ENCODE peak calls at places on chromosome 5, in six cellular contexts. Z, N, V, L, X and M are unnamed samples.

GRCh38 chr5:166596043-166596442 is 1695.4 kb upstream of the WWC1 start:
- DNase-seq in N (no peak), X (no peak), Z (no peak), V (no peak), L (no peak), M (no peak)

GRCh38 chr5:177500685-177501522 is 3.5 kb upstream of the PDLIM7 start:
- DNase-seq in Z (peak; percentile 88), X (peak; percentile 95), N (peak; percentile 96), L (peak; percentile 91), V (peak; percentile 96), M (peak; percentile 94)

GRCh38 chr5:67081259-67081658 is 115.3 kb downstream of the CD180 start:
- DNase-seq in X (no peak), L (no peak), N (no peak), V (no peak), Z (no peak), M (no peak)

GRCh38 chr5:178074266-178074952 is 38.9 kb upstream of the N4BP3 start:
- DNase-seq in Z (no peak), N (no peak), L (no peak), V (no peak), X (no peak), M (no peak)

GRCh38 chr5:146703499-146703898 is 175.1 kb downstream of the PPP2R2B start:
- DNase-seq in L (no peak), X (no peak), Z (no peak), V (no peak), N (no peak), M (no peak)

GRCh38 chr5:54146390-54146789 is 164.0 kb downstream of the ARL15 start:
- DNase-seq in V (no peak), L (no peak), X (no peak), Z (no peak), N (no peak), M (no peak)

GRCh38 chr5:132785355-132785754 is 8.3 kb upstream of the SEPTIN8 start:
- DNase-seq in X (no peak), Z (no peak), V (no peak), L (no peak), N (no peak), M (no peak)

GRCh38 chr5:5335708-5336211 is 86.7 kb upstream of the ICE1 start:
- DNase-seq in L (no peak), N (no peak), V (no peak), X (no peak), Z (peak; percentile 46), M (no peak)

GRCh38 chr5:78526049-78526525 is 122.5 kb downstream of the LHFPL2 start:
- DNase-seq in Z (no peak), L (no peak), N (no peak), V (no peak), X (no peak), M (no peak)
- TF ChIP-seq EP300 in Z (no peak), L (no peak), N (no peak), V (no peak), X (no peak), M (no peak)

DNA sequence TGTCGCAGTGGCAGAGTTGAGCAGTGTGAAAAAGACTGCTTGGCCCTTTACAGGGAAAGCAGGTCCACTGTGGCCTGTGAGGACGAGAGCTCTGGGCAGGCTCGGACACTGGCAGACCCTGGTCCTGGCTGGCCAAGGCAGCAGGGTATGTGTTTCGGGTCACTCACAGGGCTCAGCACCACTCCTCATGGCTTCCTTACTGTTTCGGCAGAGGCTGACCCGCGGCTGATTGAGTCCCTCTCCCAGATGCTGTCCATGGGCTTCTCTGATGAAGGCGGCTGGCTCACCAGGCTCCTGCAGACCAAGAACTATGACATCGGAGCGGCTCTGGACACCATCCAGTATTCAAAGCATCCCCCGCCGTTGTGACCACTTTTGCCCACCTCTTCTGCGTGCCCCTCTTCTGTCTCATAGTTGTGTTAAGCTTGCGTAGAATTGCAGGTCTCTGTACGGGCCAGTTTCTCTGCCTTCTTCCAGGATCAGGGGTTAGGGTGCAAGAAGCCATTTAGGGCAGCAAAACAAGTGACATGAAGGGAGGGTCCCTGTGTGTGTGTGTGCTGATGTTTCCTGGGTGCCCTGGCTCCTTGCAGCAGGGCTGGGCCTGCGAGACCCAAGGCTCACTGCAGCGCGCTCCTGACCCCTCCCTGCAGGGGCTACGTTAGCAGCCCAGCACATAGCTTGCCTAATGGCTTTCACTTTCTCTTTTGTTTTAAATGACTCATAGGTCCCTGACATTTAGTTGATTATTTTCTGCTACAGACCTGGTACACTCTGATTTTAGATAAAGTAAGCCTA is 15.7 kb downstream of the SQSTM1 start:
- DNase-seq in X (peak; percentile 77), V (no peak), Z (no peak), N (peak; percentile 51), L (no peak), M (no peak)
- TF ChIP-seq POLR2A in X (no peak), V (no peak), Z (no peak), N (no peak), L (no peak), M (no peak)

DNA sequence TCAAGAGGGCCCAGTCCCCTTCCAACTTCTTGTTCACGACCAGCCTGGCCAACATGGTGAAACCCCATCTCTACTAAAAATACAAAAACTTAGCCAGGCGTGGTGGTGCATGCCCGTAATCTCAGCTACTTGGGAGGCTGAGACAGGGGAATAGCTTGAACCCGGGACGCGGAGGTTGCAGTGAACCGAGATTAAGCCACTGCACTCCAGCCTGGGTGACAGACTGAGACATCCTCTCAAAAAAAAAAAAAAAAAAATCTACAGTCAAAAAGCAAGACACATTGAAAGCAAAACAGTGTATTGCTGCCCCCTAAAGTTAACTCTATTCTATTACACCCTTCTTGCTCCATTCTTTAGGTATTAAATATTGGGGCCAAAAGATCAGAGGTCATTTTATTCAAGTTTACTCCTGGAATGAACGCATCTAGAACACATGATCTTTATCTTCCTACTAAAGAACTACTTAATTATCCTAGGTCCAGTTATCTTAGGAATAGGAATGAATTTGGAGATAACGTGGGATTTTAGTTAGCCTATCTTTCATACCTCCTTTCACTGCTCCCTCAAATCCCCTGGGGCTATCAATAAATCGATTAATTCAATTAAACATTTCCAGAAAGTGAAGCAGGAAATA is 2.4 kb downstream of the ATG12 start:
- DNase-seq in Z (peak; percentile 53), L (no peak), X (no peak), N (no peak), V (no peak), M (no peak)
- H3K4me3 ChIP-seq in Z (no peak overlapping the region), L (no peak overlapping the region), X (no peak overlapping the region), N (no peak overlapping the region), V (no peak overlapping the region), M (peak overlapping the region; percentile 94)

DNA sequence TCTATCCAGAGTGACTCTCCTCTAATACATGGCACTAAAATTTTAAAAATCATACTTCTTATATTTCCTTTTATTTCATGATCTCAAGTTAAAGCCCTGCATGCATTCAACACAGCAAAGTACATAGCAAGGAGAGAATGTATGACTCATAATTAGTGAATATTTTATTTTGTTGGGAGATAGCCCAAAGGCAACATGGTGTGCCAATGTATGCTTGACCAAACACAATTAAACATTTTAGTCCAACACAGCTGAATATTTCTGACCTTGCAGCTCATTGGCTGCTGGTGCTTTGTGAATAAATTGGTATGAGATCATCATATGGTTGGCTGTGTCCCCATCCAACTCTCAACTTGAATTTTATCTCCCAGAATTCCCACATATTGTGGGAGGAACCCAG is 103.5 kb downstream of the NPR3 start:
- DNase-seq in X (no peak), V (no peak), Z (no peak), N (no peak), L (no peak), M (no peak)
- TF ChIP-seq EP300 in X (no peak), V (no peak), Z (no peak), N (no peak), L (no peak), M (no peak)

GRCh38 chr5:134177197-134178171 is 734 bp upstream of the SKP1 start:
- DNase-seq in Z (peak; percentile 48), L (peak; percentile 50), V (peak; percentile 67), X (peak; percentile 82), N (peak; percentile 56), M (peak; percentile 83)
- TF ChIP-seq POLR2A in Z (peak; percentile 22), L (no peak), V (no peak), X (no peak), N (no peak), M (no peak)

GRCh38 chr5:83467315-83468044 is 4.1 kb upstream of the VCAN start:
- DNase-seq in Z (no peak), N (no peak), L (no peak), V (peak; percentile 26), X (peak; percentile 65), M (peak; percentile 67)
- H3K4me3 ChIP-seq in Z (no peak overlapping the region), N (no peak overlapping the region), L (no peak overlapping the region), V (no peak overlapping the region), X (no peak overlapping the region), M (no peak overlapping the region)

GRCh38 chr5:83474986-83475385 is 3.4 kb downstream of the VCAN start:
- DNase-seq in L (no peak), Z (no peak), N (no peak), X (no peak), V (no peak), M (no peak)

GRCh38 chr5:83472213-83472507 is 616 bp downstream of the VCAN start:
- DNase-seq in X (no peak), N (no peak), Z (no peak), V (no peak), L (no peak), M (no peak)

GRCh38 chr5:83474170-83474796 is 2.7 kb downstream of the VCAN start:
- DNase-seq in V (peak; percentile 68), Z (peak; percentile 61), L (peak; percentile 70), N (peak; percentile 58), X (peak; percentile 92), M (peak; percentile 89)

GRCh38 chr5:83472508-83473343 is 1.2 kb downstream of the VCAN start:
- DNase-seq in N (peak; percentile 38), Z (peak; percentile 45), L (peak; percentile 27), X (peak; percentile 83), V (peak; percentile 42), M (peak; percentile 80)

GRCh38 chr5:83473344-83474169 is 2.0 kb downstream of the VCAN start:
- DNase-seq in L (peak; percentile 83), V (peak; percentile 95), Z (peak; percentile 92), N (peak; percentile 82), X (peak; percentile 96), M (peak; percentile 93)
- TF ChIP-seq EP300 in L (no peak), V (no peak), Z (no peak), N (no peak), X (no peak), M (no peak)

GRCh38 chr5:134226441-134227192 is 744 bp upstream of the PPP2CA start:
- DNase-seq in Z (no peak), X (no peak), N (no peak), L (peak; percentile 85), V (peak; percentile 14), M (no peak)
- TF ChIP-seq POLR2A in Z (peak; percentile 86), X (peak; percentile 73), N (no peak), L (peak; percentile 77), V (peak; percentile 68), M (no peak)

GRCh38 chr5:148146487-148146886 is 21.9 kb upstream of the SPINK14 start:
- DNase-seq in L (no peak), X (no peak), N (no peak), V (no peak), Z (no peak), M (no peak)
- H3K4me3 ChIP-seq in L (no peak overlapping the region), X (no peak overlapping the region), N (no peak overlapping the region), V (no peak overlapping the region), Z (no peak overlapping the region), M (no peak overlapping the region)

GRCh38 chr5:169064093-169064492 is 236.8 kb downstream of the SLIT3 start:
- DNase-seq in Z (no peak), X (no peak), V (peak; percentile 15), L (peak; percentile 51), N (no peak), M (no peak)
- TF ChIP-seq EP300 in Z (no peak), X (no peak), V (no peak), L (no peak), N (no peak), M (no peak)